ENCODE peak calls at places on chromosomes 2 and 18, in four cellular contexts. F, J, G and Z are unnamed samples.

GRCh38 chr2:201978988-201979387 is 54.7 kb upstream of the FZD7 start:
- DNase-seq in G (no peak), J (no peak), F (no peak), Z (no peak)

GRCh38 chr2:77054938-77055337 is 467.2 kb downstream of the LRRTM4 start:
- DNase-seq in F (no peak), J (no peak), G (no peak), Z (no peak)

GRCh38 chr18:11183621-11184020 is 34.3 kb upstream of the PIEZO2 start:
- DNase-seq in J (no peak), F (no peak), G (no peak), Z (no peak)

GRCh38 chr2:10985901-10986535 is 74.3 kb downstream of the KCNF1 start:
- DNase-seq in F (no peak), J (no peak), G (no peak), Z (no peak)

GRCh38 chr2:222859786-222860726 is 780 bp upstream of the ACSL3 start:
- DNase-seq in J (peak; percentile 78), G (no peak), F (no peak), Z (peak; percentile 5)

GRCh38 chr2:75533135-75533534 is 27.6 kb downstream of the EVA1A start:
- DNase-seq in F (no peak), G (no peak), J (no peak), Z (no peak)

GRCh38 chr2:52395912-52396311 is 1364.0 kb upstream of the NRXN1 start:
- DNase-seq in G (no peak), F (no peak), J (no peak), Z (no peak)

GRCh38 chr18:63683152-63683551 is 19.6 kb upstream of the SERPINB11 start:
- DNase-seq in F (no peak), J (no peak), G (no peak), Z (no peak)

GRCh38 chr18:59140287-59140885 is 702 bp downstream of the SEC11C start:
- DNase-seq in F (no peak), G (no peak), J (peak; percentile 20), Z (no peak)

GRCh38 chr2:100235098-100235497 is 87.2 kb downstream of the LONRF2 start:
- DNase-seq in F (no peak), J (no peak), G (no peak), Z (peak; percentile 81)

GRCh38 chr2:65639156-65639876 is 206.9 kb upstream of the SPRED2 start:
- DNase-seq in F (no peak), G (no peak), J (peak; percentile 15), Z (no peak)

GRCh38 chr2:172806426-172807008 is 70.9 kb downstream of the RAPGEF4 start:
- DNase-seq in J (peak; percentile 33), G (no peak), F (no peak), Z (no peak)

GRCh38 chr2:59900728-59901452 is 652.6 kb downstream of the BCL11A start:
- DNase-seq in J (no peak), G (no peak), F (no peak), Z (no peak)

GRCh38 chr18:3306391-3306790 is 44.5 kb downstream of the MYL12B start:
- DNase-seq in F (no peak), G (no peak), J (no peak), Z (no peak)

GRCh38 chr2:106974891-106975290 is 88.9 kb upstream of the ST6GAL2 start:
- DNase-seq in G (no peak), J (no peak), F (no peak), Z (no peak)

GRCh38 chr2:117958186-117958585 is 55.7 kb downstream of the CCDC93 start:
- DNase-seq in F (no peak), J (no peak), G (no peak), Z (no peak)

GRCh38 chr18:12420831-12421421 is 13.2 kb downstream of the PRELID3A start:
- DNase-seq in J (no peak), F (no peak), G (no peak), Z (peak; percentile 5)

GRCh38 chr2:9358846-9359245 is 64.5 kb downstream of the ITGB1BP1 start:
- DNase-seq in J (no peak), G (no peak), F (no peak), Z (no peak)

GRCh38 chr2:206105541-206105940 is 19.6 kb upstream of the INO80D start:
- DNase-seq in F (no peak), J (no peak), G (no peak), Z (no peak)

GRCh38 chr18:8787764-8788163 is 82.4 kb downstream of the MTCL1 start:
- DNase-seq in F (no peak), J (no peak), G (no peak), Z (no peak)

GRCh38 chr2:25256486-25256875 is 85.2 kb downstream of the DNMT3A start:
- DNase-seq in F (no peak), G (no peak), J (no peak), Z (no peak)

GRCh38 chr2:20215183-20216040 is 9.5 kb downstream of the SDC1 start:
- DNase-seq in J (no peak), G (no peak), F (no peak), Z (no peak)

GRCh38 chr2:69083126-69083733 is 70.3 kb downstream of the ANTXR1 start:
- DNase-seq in J (peak; percentile 47), F (no peak), G (no peak), Z (no peak)

GRCh38 chr2:145007673-145008263 is 487.8 kb upstream of the ZEB2 start:
- DNase-seq in G (no peak), F (no peak), J (no peak), Z (no peak)

GRCh38 chr2:72923833-72924352 is 6.6 kb downstream of the EMX1 start:
- DNase-seq in F (no peak), J (no peak), G (no peak), Z (no peak)

GRCh38 chr2:206084870-206085741 is 868 bp downstream of the INO80D start:
- DNase-seq in J (peak; percentile 29), F (peak; percentile 22), G (no peak), Z (peak; percentile 34)

GRCh38 chr18:2223859-2224258 is 347.4 kb downstream of the METTL4 start:
- DNase-seq in G (no peak), F (no peak), J (peak; percentile 27), Z (no peak)

GRCh38 chr18:54875063-54875462 is 46.8 kb downstream of the RAB27B start:
- DNase-seq in G (no peak), J (no peak), F (no peak), Z (no peak)

GRCh38 chr2:168090366-168091019 is 156.9 kb downstream of the STK39 start:
- DNase-seq in G (no peak), J (no peak), F (no peak), Z (no peak)

GRCh38 chr2:160442603-160443002 is 51.0 kb downstream of the RBMS1 start:
- DNase-seq in J (no peak), F (no peak), G (no peak), Z (no peak)

GRCh38 chr2:241219030-241219382 is 30.5 kb downstream of the ANO7 start:
- DNase-seq in J (no peak), G (no peak), F (no peak), Z (no peak)

GRCh38 chr2:239194731-239195317 is 206.0 kb downstream of the HDAC4 start:
- DNase-seq in F (no peak), G (no peak), J (no peak), Z (no peak)

GRCh38 chr2:194842871-194843270 is 814.2 kb upstream of the SLC39A10 start:
- DNase-seq in F (no peak), J (no peak), G (no peak), Z (no peak)

GRCh38 chr2:134276381-134277172 is 22.7 kb downstream of the MGAT5 start:
- DNase-seq in J (no peak), F (no peak), G (no peak), Z (no peak)

GRCh38 chr2:237931205-237931721 is 35.6 kb upstream of the UBE2F start:
- DNase-seq in G (no peak), F (no peak), J (no peak), Z (no peak)

GRCh38 chr2:180979935-180980184 is 545 bp upstream of the UBE2E3 start:
- DNase-seq in G (no peak), F (no peak), J (no peak), Z (no peak)

GRCh38 chr2:66679422-66679821 is 244.5 kb downstream of the MEIS1 start:
- DNase-seq in G (no peak), J (no peak), F (no peak), Z (no peak)

GRCh38 chr2:206241767-206242166 is 32.7 kb upstream of the ZDBF2 start:
- DNase-seq in F (no peak), G (no peak), J (no peak), Z (no peak)

GRCh38 chr2:211033765-211034164 is 477.4 kb downstream of the CPS1 start:
- DNase-seq in G (no peak), F (no peak), J (no peak), Z (no peak)